ENCODE peak calls at places on chromosome 4, in six cellular contexts. N is T follicular helper cell; E is Calu3; F is occipital lobe; O is stromal cell of bone marrow; Z is stimulated activated CD4-positive, alpha-beta T cell treated with anti-CD3 and anti-CD28 coated beads, TNF-alpha, amount 100 ng/mL, for 48 hours. D is an unnamed sample.
A peak's percentile ranks its signal among the peaks of the same experiment; 100 is the strongest.

GRCh38 chr4:133081246-133081645 is 67.8 kb upstream of the PCDH10 start:
- DNase-seq in N (no peak), E (no peak), F (no peak), O (no peak), Z (no peak), D (no peak)

GRCh38 chr4:98653006-98653405 is 5.4 kb downstream of the TSPAN5 start:
- DNase-seq in N (no peak), E (no peak), F (no peak), O (no peak), Z (no peak), D (peak; percentile 53)

GRCh38 chr4:93829531-93830089 is 1.1 kb downstream of the ATOH1 start:
- DNase-seq in N (no peak), E (no peak), F (no peak), O (no peak), Z (no peak), D (no peak)

GRCh38 chr4:183430317-183430986 is 14.0 kb upstream of the CDKN2AIP start:
- DNase-seq in N (no peak), E (no peak), F (no peak), O (no peak), Z (no peak), D (no peak)

GRCh38 chr4:8646296-8647093 is 53.9 kb downstream of the CPZ start:
- DNase-seq in N (no peak), E (no peak), F (no peak), O (no peak), Z (no peak), D (no peak)

GRCh38 chr4:183681119-183681518 is 22.0 kb downstream of the TRAPPC11 start:
- DNase-seq in N (no peak), E (no peak), F (no peak), O (no peak), Z (no peak), D (no peak)

GRCh38 chr4:189769131-189769530 is 171.5 kb upstream of the FRG1 start:
- DNase-seq in N (no peak), E (no peak), F (no peak), O (no peak), Z (no peak), D (no peak)

GRCh38 chr4:118957683-118958082 is 69.0 kb downstream of the SYNPO2 start:
- DNase-seq in N (no peak), E (no peak), F (no peak), O (no peak), Z (no peak), D (no peak)

GRCh38 chr4:8167291-8167690 is 8.7 kb upstream of the ABLIM2 start:
- DNase-seq in N (no peak), E (no peak), F (no peak), O (no peak), Z (no peak), D (no peak)

GRCh38 chr4:169143335-169143734 is 127.4 kb downstream of the SH3RF1 start:
- DNase-seq in N (no peak), E (no peak), F (peak; percentile 10), O (no peak), Z (no peak), D (no peak)

GRCh38 chr4:52548818-52549570 is 110.1 kb downstream of the USP46 start:
- DNase-seq in N (no peak), E (no peak), F (no peak), O (no peak), Z (no peak), D (no peak)

GRCh38 chr4:1195109-1195671 is 22.8 kb upstream of the SPON2 start:
- DNase-seq in N (no peak), E (no peak), F (no peak), O (no peak), Z (no peak), D (no peak)

GRCh38 chr4:11783588-11783987 is 354.9 kb upstream of the HS3ST1 start:
- DNase-seq in N (no peak), E (no peak), F (no peak), O (no peak), Z (no peak), D (no peak)

GRCh38 chr4:99894998-99895397 is 771 bp upstream of the LAMTOR3 start:
- DNase-seq in N (no peak), E (no peak), F (no peak), O (no peak), Z (no peak), D (no peak)